ENCODE peak calls at places on chromosomes 16 and 17, in four cellular contexts. C is cardiac fibroblast, T is cardiac muscle cell, R is hepatocyte. D is an unnamed sample.

GRCh38 chr17:44916781-44917241 is 1.5 kb upstream of the GFAP start:
- DNase-seq in C (peak), T (peak), R (peak), D (no peak)

GRCh38 chr17:78986048-78986648 is 6.4 kb upstream of the LGALS3BP start:
- DNase-seq in C (peak), T (peak), R (peak), D (no peak)

GRCh38 chr16:3431779-3432219 is 11.5 kb downstream of the ZNF597 start:
- DNase-seq in C (peak), T (peak), R (no peak), D (no peak)

GRCh38 chr17:40312131-40312731 is 3.3 kb downstream of the RARA start:
- DNase-seq in C (no peak), T (no peak), R (no peak), D (no peak)

GRCh38 chr17:76783146-76783545 is 45.2 kb downstream of the MFSD11 start:
- DNase-seq in C (no peak), T (no peak), R (no peak), D (no peak)

GRCh38 chr17:48489781-48490180 is 41.0 kb downstream of the HOXB1 start:
- DNase-seq in C (no peak), T (no peak), R (no peak), D (no peak)

GRCh38 chr17:49455226-49455968 is 39.7 kb upstream of the NGFR start:
- DNase-seq in C (no peak), T (no peak), R (peak), D (no peak)

GRCh38 chr17:57834146-57834741 is 15.6 kb downstream of the MRPS23 start:
- DNase-seq in C (peak), T (no peak), R (no peak), D (no peak)

GRCh38 chr16:15694499-15694898 is 44.5 kb downstream of the NDE1 start:
- DNase-seq in C (no peak), T (no peak), R (no peak), D (no peak)

GRCh38 chr16:87846705-87847466 is 22.4 kb downstream of the SLC7A5 start:
- DNase-seq in C (no peak), T (no peak), R (no peak), D (no peak)

GRCh38 chr16:28623172-28623711 is 13.4 kb upstream of the SULT1A1 start:
- DNase-seq in C (peak), T (peak), R (no peak), D (no peak)

GRCh38 chr17:14297161-14297851 is 3.6 kb upstream of the HS3ST3B1 start:
- DNase-seq in C (peak), T (peak), R (peak), D (no peak)

GRCh38 chr17:50681260-50682200 is 26.2 kb downstream of the ANKRD40 start:
- DNase-seq in C (peak), T (peak), R (peak), D (no peak)

GRCh38 chr17:34275881-34276280 is 5.9 kb downstream of the CCL7 start:
- DNase-seq in C (peak), T (peak), R (peak), D (no peak)

GRCh38 chr17:43908111-43908721 is 880 bp upstream of the MPP2 start:
- DNase-seq in C (peak), T (peak), R (peak), D (peak)

GRCh38 chr16:81003610-81004460 is 2.9 kb downstream of the CMC2 start:
- DNase-seq in C (peak), T (peak), R (no peak), D (no peak)

GRCh38 chr17:29178750-29179231 is 1.4 kb downstream of the MYO18A start:
- DNase-seq in C (no peak), T (no peak), R (peak), D (no peak)

GRCh38 chr16:71440669-71441347 is 1.0 kb downstream of the TLE7 start:
- DNase-seq in C (no peak), T (no peak), R (no peak), D (no peak)
- TF ChIP-seq CTCF in C (peak), T (peak), R (peak), D (no peak)

DNA sequence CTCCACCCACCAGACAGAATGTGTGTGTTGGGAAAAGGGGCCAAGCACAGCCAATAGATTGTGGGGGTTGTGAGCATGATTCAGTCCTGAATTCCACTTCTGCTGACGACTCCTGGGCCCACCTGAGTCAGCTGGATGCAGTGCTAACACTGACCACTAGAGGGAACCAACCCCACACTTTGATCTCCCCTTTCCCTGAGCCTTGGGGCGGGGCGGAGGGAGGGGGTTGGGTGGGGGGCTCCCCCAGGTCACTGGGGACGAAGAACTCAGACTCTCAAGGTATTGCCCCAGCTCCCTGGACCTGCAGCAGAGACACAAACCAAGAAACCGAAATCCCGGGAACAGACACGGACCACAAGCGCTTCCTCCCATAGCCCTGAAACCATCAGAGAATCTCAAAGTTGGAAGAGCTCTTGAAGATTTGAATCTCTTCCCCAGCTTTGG is 621 bp upstream of the CSHL1 start:
- DNase-seq in C (peak), T (peak), R (peak), D (peak)
- TF ChIP-seq CTCF in C (peak), T (peak), R (peak), D (peak)

GRCh38 chr16:82016268-82016667 is 5.0 kb upstream of the SDR42E1 start:
- DNase-seq in C (peak), T (peak), R (peak), D (no peak)
- TF ChIP-seq CTCF in C (peak), T (peak), R (peak), D (peak)

GRCh38 chr16:85345129-85345639 is 232.9 kb upstream of the CIBAR2 start:
- DNase-seq in C (no peak), T (no peak), R (no peak), D (no peak)

GRCh38 chr16:85348065-85348840 is 236.0 kb upstream of the CIBAR2 start:
- DNase-seq in C (no peak), T (no peak), R (no peak), D (no peak)

GRCh38 chr16:85348921-85349334 is 236.7 kb upstream of the CIBAR2 start:
- DNase-seq in C (no peak), T (no peak), R (no peak), D (no peak)

GRCh38 chr16:85346404-85347212 is 234.3 kb upstream of the CIBAR2 start:
- DNase-seq in C (no peak), T (no peak), R (no peak), D (no peak)

DNA sequence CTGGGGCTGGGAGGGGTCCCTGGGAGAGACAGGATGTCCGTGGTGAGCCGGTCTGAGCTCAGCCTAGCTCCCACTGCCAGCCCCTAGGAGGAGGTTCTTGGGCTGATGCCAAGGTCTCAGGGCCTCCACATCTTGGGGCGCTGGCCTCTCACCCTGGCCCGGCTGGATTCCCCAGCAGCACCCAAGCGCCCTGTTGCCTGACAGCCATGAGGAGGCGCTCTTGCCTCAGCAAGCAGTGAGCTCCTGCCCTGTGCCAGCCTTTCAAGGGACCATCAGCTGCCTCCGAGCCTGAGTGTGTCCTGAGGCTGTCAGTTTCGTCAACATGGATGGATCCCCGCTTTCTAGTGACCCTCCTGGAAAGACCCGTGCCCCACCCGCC is 234.9 kb upstream of the CIBAR2 start:
- DNase-seq in C (no peak), T (peak), R (peak), D (no peak)
- TF ChIP-seq CTCF in C (peak), T (peak), R (peak), D (peak)

GRCh38 chr17:68740555-68741447 is 139.6 kb upstream of the FAM20A start:
- DNase-seq in C (peak), T (no peak), R (no peak), D (no peak)
- TF ChIP-seq CTCF in C (no peak), T (no peak), R (no peak), D (no peak)

GRCh38 chr17:6853764-6854442 is 22.4 kb upstream of the TEKT1 start:
- DNase-seq in C (no peak), T (no peak), R (peak), D (no peak)
- TF ChIP-seq CTCF in C (peak), T (peak), R (peak), D (peak)

GRCh38 chr17:2064980-2065785 is 10.3 kb downstream of the HIC1 start:
- DNase-seq in C (peak), T (peak), R (no peak), D (no peak)
- TF ChIP-seq CTCF in C (peak), T (peak), R (peak), D (no peak)

GRCh38 chr16:73031155-73031866 is 16.6 kb downstream of the ZFHX3 start:
- DNase-seq in C (no peak), T (no peak), R (no peak), D (no peak)
- TF ChIP-seq CTCF in C (peak), T (peak), R (no peak), D (no peak)

GRCh38 chr16:88856828-88857727 is at the start of the genes GALNS and TRAPPC2L:
- DNase-seq in C (peak), T (peak), R (peak), D (peak)
- TF ChIP-seq CTCF in C (no peak), T (no peak), R (no peak), D (no peak)